ENCODE peak calls at places on chromosomes 7 and 10, in five cellular contexts. L is DND-41, Z is hepatocyte, T is HCT116, V is PC-3. F is an unnamed sample.

GRCh38 chr10:86849495-86849894 is 93.1 kb downstream of the BMPR1A start:
- DNase-seq in L (no peak), Z (no peak), T (no peak), V (no peak), F (no peak)

GRCh38 chr7:1919539-1920265 is 249.6 kb downstream of the ELFN1 start:
- DNase-seq in L (peak), Z (peak), T (no peak), V (no peak), F (no peak)

GRCh38 chr7:78226059-78226658 is 427.6 kb downstream of the PHTF2 start:
- DNase-seq in L (peak), Z (peak), T (peak), V (peak), F (peak)

GRCh38 chr7:39910108-39910869 is 39.8 kb upstream of the CDK13 start:
- DNase-seq in L (no peak), Z (no peak), T (no peak), V (no peak), F (peak)

GRCh38 chr7:39252916-39253315 is 275.2 kb downstream of the POU6F2 start:
- DNase-seq in L (no peak), Z (no peak), T (no peak), V (no peak), F (no peak)

GRCh38 chr10:104259456-104259855 is 4.8 kb downstream of the GSTO1 start:
- DNase-seq in L (no peak), Z (no peak), T (no peak), V (no peak), F (no peak)

GRCh38 chr10:61140765-61141392 is 196.9 kb upstream of the RHOBTB1 start:
- DNase-seq in L (peak), Z (peak), T (peak), V (peak), F (peak)

GRCh38 chr10:73956476-73957338 is 41.2 kb upstream of the VCL start:
- DNase-seq in L (peak), Z (no peak), T (no peak), V (peak), F (peak)

GRCh38 chr10:4685904-4686643 is 139.9 kb upstream of the AKR1E2 start:
- DNase-seq in L (no peak), Z (no peak), T (no peak), V (peak), F (no peak)

GRCh38 chr10:77516575-77516974 is 121.0 kb downstream of the KCNMA1 start:
- DNase-seq in L (no peak), Z (no peak), T (no peak), V (no peak), F (no peak)

GRCh38 chr10:64486149-64486548 is 964.9 kb downstream of the REEP3 start:
- DNase-seq in L (no peak), Z (no peak), T (no peak), V (peak), F (no peak)

GRCh38 chr7:28685660-28686417 is 272.3 kb downstream of the TRIL start:
- DNase-seq in L (no peak), Z (peak), T (peak), V (peak), F (peak)

GRCh38 chr10:62018141-62018911 is 116.8 kb downstream of the ARID5B start:
- DNase-seq in L (no peak), Z (no peak), T (no peak), V (no peak), F (no peak)

GRCh38 chr7:106911959-106912358 is 46.9 kb downstream of the PIK3CG start:
- DNase-seq in L (no peak), Z (no peak), T (no peak), V (no peak), F (no peak)

GRCh38 chr7:148733496-148733895 is 34.8 kb downstream of the CUL1 start:
- DNase-seq in L (no peak), Z (no peak), T (no peak), V (no peak), F (no peak)

GRCh38 chr7:155533827-155534690 is 12.3 kb downstream of the CNPY1 start:
- DNase-seq in L (peak), Z (peak), T (no peak), V (no peak), F (peak)
- TF ChIP-seq EZH2 in L (no peak), Z (no peak), T (no peak), V (no peak), F (no peak)

GRCh38 chr7:109044691-109045090 is 475.0 kb downstream of the DNAJB9 start:
- DNase-seq in L (no peak), Z (no peak), T (no peak), V (no peak), F (no peak)
- TF ChIP-seq CTCF in L (no peak), Z (no peak), T (no peak), V (no peak), F (no peak)

GRCh38 chr10:133276435-133277201 is at the start of gene ADAM8:
- DNase-seq in L (no peak), Z (peak), T (no peak), V (peak), F (no peak)
- TF ChIP-seq EZH2 in L (no peak), Z (no peak), T (no peak), V (no peak), F (no peak)

GRCh38 chr7:109131141-109131540 is 561.5 kb downstream of the DNAJB9 start:
- DNase-seq in L (no peak), Z (no peak), T (no peak), V (no peak), F (no peak)

DNA sequence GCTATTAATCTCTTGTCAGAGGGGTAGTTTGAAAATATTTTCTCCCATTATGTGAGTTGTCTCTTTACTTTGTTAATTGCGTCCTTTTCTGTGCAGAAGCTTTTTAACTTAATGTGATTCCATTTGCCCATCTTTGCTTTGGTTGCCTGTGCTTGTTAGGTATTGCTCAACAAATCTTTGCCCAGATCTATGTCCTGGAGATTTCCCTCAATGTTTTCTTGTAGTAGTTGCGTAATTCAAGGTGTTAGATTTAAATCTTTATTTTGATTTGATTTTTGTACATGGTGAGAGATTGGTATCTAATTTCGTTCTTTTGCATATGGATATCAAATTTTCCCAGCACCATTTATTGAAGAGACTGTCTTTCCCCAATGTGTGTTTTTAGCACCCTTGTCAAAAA is 567.2 kb downstream of the DNAJB9 start:
- DNase-seq in L (no peak), Z (no peak), T (no peak), V (no peak), F (no peak)
- TF ChIP-seq CTCF in L (no peak), Z (no peak), T (no peak), V (no peak), F (no peak)

GRCh38 chr7:73623798-73624668 is at the start of gene MLXIPL:
- DNase-seq in L (no peak), Z (peak), T (peak), V (peak), F (peak)
- TF ChIP-seq EZH2 in L (no peak), Z (peak), T (no peak), V (no peak), F (no peak)

GRCh38 chr7:50353201-50353600 is 48.7 kb downstream of the IKZF1 start:
- DNase-seq in L (no peak), Z (no peak), T (no peak), V (no peak), F (no peak)
- TF ChIP-seq CTCF in L (no peak), Z (no peak), T (no peak), V (no peak), F (no peak)

DNA sequence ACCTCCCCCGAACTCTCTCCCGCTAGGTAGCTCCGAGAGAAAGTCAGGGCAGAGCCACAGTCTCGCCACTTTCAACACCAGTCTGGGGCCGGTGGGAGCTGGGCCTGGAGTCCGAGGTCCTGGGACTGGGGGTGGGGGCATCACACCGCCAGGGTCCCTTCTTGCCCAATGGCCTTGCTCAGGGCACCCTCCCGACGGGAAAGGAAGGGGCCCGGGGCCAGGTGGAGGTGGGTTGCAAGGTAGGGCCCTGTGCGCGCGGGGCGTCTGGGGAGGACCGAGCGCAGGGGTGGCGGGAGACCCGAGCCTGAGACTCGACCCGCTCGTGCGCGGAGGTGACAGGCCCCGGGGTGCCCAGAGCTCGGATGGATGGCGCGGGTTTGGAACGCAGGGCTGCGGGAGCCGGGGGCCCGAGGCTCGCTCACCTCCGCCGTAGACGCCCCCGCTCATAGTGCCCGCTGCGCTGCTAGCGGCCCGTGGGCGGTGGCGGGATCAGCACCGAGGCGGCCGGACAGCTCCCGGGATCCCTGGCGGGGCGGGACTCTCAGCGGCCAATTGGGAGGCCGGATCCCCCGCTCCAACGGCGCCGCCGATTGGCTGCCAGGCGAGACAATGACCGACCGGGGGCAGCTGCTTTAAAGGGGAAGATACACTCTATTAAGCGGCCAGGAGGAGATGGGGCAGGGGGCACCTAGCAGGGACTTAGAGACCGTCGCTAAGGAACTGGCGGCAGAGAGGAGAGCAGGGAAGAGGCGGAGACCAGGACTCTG is at the start of gene ACTL6B:
- DNase-seq in L (peak), Z (peak), T (no peak), V (no peak), F (peak)
- TF ChIP-seq EZH2 in L (no peak), Z (peak), T (no peak), V (no peak), F (no peak)

F was measured in A673.